ENCODE peak calls at places on chromosomes 6 and 20, in five cellular contexts. M is colonic mucosa, N is neural progenitor cell, F is GM23338, R is SJSA1. Q is an unnamed sample.
A peak's percentile ranks its signal among the peaks of the same experiment; 100 is the strongest.

GRCh38 chr6:152836523-152836922 is 85.9 kb downstream of the VIP start:
- DNase-seq in M (no peak), N (peak; percentile 72), F (peak; percentile 73), R (no peak), Q (no peak)

GRCh38 chr20:36468149-36469000 is 72.9 kb upstream of the MYL9 start:
- DNase-seq in M (peak; percentile 24), N (no peak), F (no peak), R (no peak), Q (no peak)

GRCh38 chr6:41732601-41733348 is 2.6 kb downstream of the TFEB start:
- DNase-seq in M (no peak), N (no peak), F (peak; percentile 33), R (no peak), Q (peak; percentile 18)

GRCh38 chr20:51118985-51119527 is 96.1 kb upstream of the KCNG1 start:
- DNase-seq in M (no peak), N (no peak), F (no peak), R (no peak), Q (no peak)

GRCh38 chr20:45459606-45460005 is 9.9 kb upstream of the WFDC2 start:
- DNase-seq in M (no peak), N (no peak), F (no peak), R (no peak), Q (no peak)

GRCh38 chr20:33732166-33732970 is 572 bp downstream of the ZNF341 start:
- DNase-seq in M (peak; percentile 88), N (no peak), F (peak; percentile 87), R (peak; percentile 87), Q (peak; percentile 87)

GRCh38 chr6:154882107-154882506 is 113.0 kb upstream of the TIAM2 start:
- DNase-seq in M (no peak), N (no peak), F (no peak), R (no peak), Q (no peak)

GRCh38 chr20:38649275-38649891 is 47.8 kb downstream of the ARHGAP40 start:
- DNase-seq in M (no peak), N (peak; percentile 74), F (peak; percentile 78), R (no peak), Q (peak; percentile 11)

GRCh38 chr20:58774214-58774613 is 76.5 kb downstream of the GNAS-AS1 start:
- DNase-seq in M (no peak), N (no peak), F (no peak), R (no peak), Q (no peak)

GRCh38 chr20:41469868-41470267 is 103.2 kb upstream of the EMILIN3 start:
- DNase-seq in M (no peak), N (no peak), F (no peak), R (no peak), Q (no peak)

GRCh38 chr6:126140015-126140414 is 153.7 kb downstream of the TRMT11 start:
- DNase-seq in M (no peak), N (no peak), F (no peak), R (no peak), Q (no peak)

GRCh38 chr6:167906899-167907298 is 80.2 kb downstream of the AFDN start:
- DNase-seq in M (peak; percentile 58), N (peak; percentile 37), F (peak; percentile 16), R (no peak), Q (peak; percentile 92)

GRCh38 chr20:62708591-62709536 is at the start of gene NTSR1:
- DNase-seq in M (no peak), N (peak; percentile 70), F (peak; percentile 73), R (no peak), Q (no peak)

GRCh38 chr20:44650777-44651493 is 564 bp downstream of the ADA start:
- DNase-seq in M (peak; percentile 33), N (no peak), F (peak; percentile 21), R (no peak), Q (peak; percentile 31)

GRCh38 chr20:41348430-41349172 is 8.0 kb downstream of the LPIN3 start:
- DNase-seq in M (no peak), N (no peak), F (no peak), R (no peak), Q (no peak)

GRCh38 chr20:34296468-34296867 is 6.7 kb downstream of the AHCY start:
- DNase-seq in M (no peak), N (no peak), F (no peak), R (no peak), Q (no peak)

GRCh38 chr6:95576218-95576617 is 1.1 kb upstream of the MANEA start:
- DNase-seq in M (no peak), N (no peak), F (no peak), R (no peak), Q (no peak)

DNA sequence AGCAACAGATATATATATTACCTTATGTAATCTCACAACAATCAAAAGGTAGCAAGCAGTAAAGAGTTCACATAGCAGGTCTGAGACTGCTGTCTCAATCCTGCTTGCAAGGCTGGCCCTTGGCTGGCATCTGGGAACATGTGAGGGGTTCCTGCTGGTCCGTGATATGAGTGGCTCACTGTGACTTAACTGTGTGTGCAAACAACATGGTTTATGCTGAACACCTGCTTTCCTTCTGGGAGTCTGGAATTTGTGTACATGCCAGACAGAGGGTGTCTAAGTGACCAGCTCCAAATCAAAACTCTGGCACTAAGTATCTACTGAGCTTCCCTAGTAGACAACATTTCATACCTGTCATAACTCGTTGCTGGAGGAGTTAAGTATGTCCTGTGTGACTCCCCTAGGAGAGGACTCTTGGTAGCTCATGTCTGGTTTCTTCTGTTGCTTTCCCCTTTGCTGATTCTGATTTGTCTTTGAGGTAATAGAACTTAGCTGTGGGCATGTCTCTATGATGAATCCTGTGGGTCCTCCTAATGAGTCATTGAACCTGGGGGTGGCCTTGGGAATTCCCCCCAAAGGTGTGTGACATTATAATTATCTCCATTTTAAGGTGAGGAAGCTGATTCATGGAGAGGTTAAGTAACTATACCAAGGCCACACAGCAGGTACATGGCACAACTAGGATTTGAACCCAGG is 131.6 kb upstream of the NEDD9 start:
- DNase-seq in M (no peak), N (no peak), F (no peak), R (no peak), Q (no peak)
- H3K27ac ChIP-seq in M (no peak overlapping the region), N (no peak overlapping the region), F (no peak overlapping the region), R (no peak overlapping the region), Q (no peak overlapping the region)

DNA sequence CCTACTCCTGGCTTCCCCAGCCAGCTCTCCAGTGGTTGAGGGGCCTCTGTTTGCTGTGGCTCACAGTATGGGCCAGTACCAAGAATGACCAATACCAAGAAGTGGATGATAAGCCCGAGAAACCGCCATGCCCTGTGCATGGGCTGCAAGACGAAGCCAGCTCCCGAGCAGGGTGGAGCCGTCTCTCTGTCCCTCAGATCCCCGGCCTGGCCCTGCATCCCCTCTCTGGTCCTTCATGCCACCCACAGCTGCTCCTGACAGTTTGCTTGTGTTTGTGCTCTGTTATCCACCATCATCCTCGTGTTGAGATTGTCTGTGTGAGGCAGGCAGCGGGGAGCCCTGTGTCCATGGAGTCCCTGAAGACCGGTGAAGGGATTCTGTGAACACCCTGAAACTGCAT is 36.1 kb downstream of the GABRR2 start:
- DNase-seq in M (no peak), N (no peak), F (no peak), R (peak; percentile 18), Q (no peak)
- H3K27me3 ChIP-seq in M (no peaks in the 10 kb centered on the region), N (no peaks in the 10 kb centered on the region), F (no peaks in the 10 kb centered on the region), R (no peaks in the 10 kb centered on the region), Q (no peaks in the 10 kb centered on the region)

GRCh38 chr6:16003197-16003491 is 125.7 kb upstream of the MYLIP start:
- DNase-seq in M (no peak), N (no peak), F (no peak), R (no peak), Q (no peak)

GRCh38 chr6:16004934-16005673 is 123.8 kb upstream of the MYLIP start:
- DNase-seq in M (no peak), N (no peak), F (no peak), R (no peak), Q (no peak)

GRCh38 chr6:16002332-16003196 is 126.3 kb upstream of the MYLIP start:
- DNase-seq in M (no peak), N (no peak), F (no peak), R (no peak), Q (no peak)

GRCh38 chr6:16006681-16007080 is 122.2 kb upstream of the MYLIP start:
- DNase-seq in M (no peak), N (no peak), F (no peak), R (no peak), Q (no peak)

DNA sequence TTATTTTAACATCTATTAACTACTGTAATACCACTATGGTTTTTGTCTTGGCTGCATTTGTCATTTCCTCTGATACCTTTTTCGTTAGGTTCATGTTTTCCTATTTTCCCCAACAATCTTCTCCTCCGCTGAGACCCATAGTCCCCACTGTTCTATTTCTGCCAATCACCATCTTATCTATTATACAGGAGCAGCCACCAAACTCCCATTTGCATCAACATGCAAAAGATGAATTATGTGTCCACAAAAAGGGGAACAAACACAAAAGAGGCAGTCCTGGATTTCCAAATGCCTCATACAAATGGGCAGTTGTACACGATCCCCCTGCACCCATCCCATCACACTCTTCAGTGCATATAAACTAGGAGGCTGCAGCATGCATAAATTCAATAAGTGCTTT is 121.7 kb upstream of the MYLIP start:
- DNase-seq in M (no peak), N (no peak), F (no peak), R (no peak), Q (no peak)
- H3K36me3 ChIP-seq in M (no peaks in the 10 kb centered on the region), N (no peaks in the 10 kb centered on the region), F (no peaks in the 10 kb centered on the region), R (no peaks in the 10 kb centered on the region), Q (no peaks in the 10 kb centered on the region)

DNA sequence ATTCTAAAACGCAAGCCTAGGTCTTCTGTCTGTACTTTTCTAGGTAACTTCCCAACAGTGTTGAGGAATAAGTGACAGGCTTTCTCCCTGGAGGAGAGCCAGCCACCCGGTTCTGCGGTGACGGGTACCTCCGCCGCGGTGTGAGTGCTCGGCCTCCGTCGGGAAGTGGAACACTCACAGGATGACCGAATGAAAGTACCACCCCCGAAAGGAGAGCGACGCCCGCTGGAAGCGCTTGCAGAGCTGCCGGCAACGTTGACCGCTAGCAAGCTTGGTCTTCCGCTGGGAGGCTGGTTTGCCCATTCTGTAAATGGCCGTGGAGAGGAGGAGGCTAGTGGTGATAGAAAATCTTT is 581 bp upstream of the TMEM242 start:
- DNase-seq in M (peak; percentile 76), N (peak; percentile 83), F (peak; percentile 91), R (peak; percentile 85), Q (peak; percentile 55)
- H3K27ac ChIP-seq in M (peak overlapping the region; percentile 86), N (no peak overlapping the region), F (peak overlapping the region; percentile 43), R (peak overlapping the region; percentile 68), Q (peak overlapping the region; percentile 91)